ENCODE peak calls at places on chromosomes 13 and 19, in five cellular contexts. V is HepG2; P is activated CD4-positive, CD25-positive, alpha-beta regulatory T cell treated with anti-CD3 and anti-CD28 coated beads, Interleukin-2, amount 50 U/mL, for 24 hours; J is left lung; C is activated T-cell treated with anti-CD3 and anti-CD28 coated beads, Interleukin-2, amount 50 U/mL, for 72 hours. I is an unnamed sample.

GRCh38 chr13:40589285-40590109 is 76.9 kb downstream of the FOXO1 start:
- ATAC-seq in V (peak), P (peak), J (peak), C (peak), I (peak)

GRCh38 chr13:24663089-24663395 is 17.2 kb upstream of the ATP12A start:
- ATAC-seq in V (no peak), P (no peak), J (no peak), C (no peak), I (no peak)

GRCh38 chr13:42762251-42762650 is 19.1 kb upstream of the FAM216B start:
- ATAC-seq in V (no peak), P (no peak), J (no peak), C (no peak), I (no peak)

GRCh38 chr13:93951153-93951552 is 528.3 kb downstream of the DCT start:
- ATAC-seq in V (no peak), P (no peak), J (no peak), C (no peak), I (no peak)

GRCh38 chr13:34161829-34162544 is 344.0 kb downstream of the RFC3 start:
- ATAC-seq in V (no peak), P (no peak), J (peak), C (no peak), I (no peak)

GRCh38 chr19:38496603-38497487 is 63.4 kb downstream of the RYR1 start:
- ATAC-seq in V (peak), P (no peak), J (no peak), C (no peak), I (no peak)

GRCh38 chr13:106570354-106570822 is 2.5 kb upstream of the ARGLU1 start:
- ATAC-seq in V (no peak), P (peak), J (peak), C (peak), I (peak)

GRCh38 chr13:75704194-75704941 is 68.2 kb downstream of the LMO7 start:
- ATAC-seq in V (no peak), P (no peak), J (peak), C (no peak), I (no peak)

GRCh38 chr19:33693678-33694077 is 71.9 kb downstream of the CHST8 start:
- ATAC-seq in V (no peak), P (no peak), J (no peak), C (no peak), I (no peak)

GRCh38 chr19:38135150-38135998 is 88.6 kb downstream of the DPF1 start:
- ATAC-seq in V (no peak), P (no peak), J (no peak), C (no peak), I (no peak)

GRCh38 chr13:87941244-87941643 is 270.1 kb downstream of the SLITRK5 start:
- ATAC-seq in V (no peak), P (no peak), J (no peak), C (no peak), I (no peak)

GRCh38 chr13:21006141-21007005 is 55.0 kb downstream of the LATS2 start:
- ATAC-seq in V (no peak), P (no peak), J (no peak), C (no peak), I (no peak)

GRCh38 chr13:90302113-90302512 is 1045.4 kb upstream of the MIR17HG start:
- ATAC-seq in V (no peak), P (no peak), J (peak), C (no peak), I (no peak)